ENCODE peak calls at places on chromosomes 1 and 21, in six cellular contexts. One of them, this sample, is unnamed.

GRCh38 chr1:3222042-3222692 is 153.2 kb downstream of the PRDM16 start:
- DNase-seq in H1: no peak
- DNase-seq in HepG2: peak
- DNase-seq in HCT116: no peak
- DNase-seq in NT2/D1: no peak
- DNase-seq in K562: no peak
- DNase-seq in this sample: no peak

GRCh38 chr1:30715216-30715615 is 8.2 kb downstream of the MATN1 start:
- DNase-seq in HCT116: no peak
- DNase-seq in HepG2: no peak
- DNase-seq in K562: no peak
- DNase-seq in NT2/D1: no peak
- DNase-seq in H1: no peak
- DNase-seq in this sample: no peak

GRCh38 chr1:56286956-56287355 is 292.4 kb downstream of the PLPP3 start:
- DNase-seq in HCT116: no peak
- DNase-seq in H1: no peak
- DNase-seq in HepG2: no peak
- DNase-seq in K562: no peak
- DNase-seq in NT2/D1: no peak
- DNase-seq in this sample: no peak

GRCh38 chr1:224492632-224493031 is 58.0 kb upstream of the WDR26 start:
- DNase-seq in K562: no peak
- DNase-seq in NT2/D1: no peak
- DNase-seq in H1: no peak
- DNase-seq in HepG2: no peak
- DNase-seq in HCT116: no peak
- DNase-seq in this sample: no peak

GRCh38 chr1:167757433-167758309 is 35.9 kb downstream of the MPZL1 start:
- DNase-seq in H1: no peak
- DNase-seq in HCT116: no peak
- DNase-seq in HepG2: no peak
- DNase-seq in K562: no peak
- DNase-seq in NT2/D1: no peak
- DNase-seq in this sample: no peak

GRCh38 chr1:27021347-27022031 is 8.8 kb upstream of the TENT5B start:
- DNase-seq in HepG2: no peak
- DNase-seq in NT2/D1: no peak
- DNase-seq in H1: no peak
- DNase-seq in K562: peak
- DNase-seq in HCT116: no peak
- DNase-seq in this sample: no peak

GRCh38 chr1:185804206-185804605 is 70.0 kb downstream of the HMCN1 start:
- DNase-seq in HCT116: no peak
- DNase-seq in HepG2: no peak
- DNase-seq in NT2/D1: no peak
- DNase-seq in K562: no peak
- DNase-seq in H1: no peak
- DNase-seq in this sample: no peak

GRCh38 chr1:38818706-38819439 is 40.7 kb downstream of the RRAGC start:
- DNase-seq in HCT116: no peak
- DNase-seq in HepG2: no peak
- DNase-seq in K562: no peak
- DNase-seq in H1: no peak
- DNase-seq in NT2/D1: no peak
- DNase-seq in this sample: no peak

GRCh38 chr1:37850352-37850955 is 8.9 kb downstream of the MTF1 start:
- DNase-seq in K562: no peak
- DNase-seq in HCT116: no peak
- DNase-seq in HepG2: no peak
- DNase-seq in H1: no peak
- DNase-seq in NT2/D1: no peak
- DNase-seq in this sample: no peak

DNA sequence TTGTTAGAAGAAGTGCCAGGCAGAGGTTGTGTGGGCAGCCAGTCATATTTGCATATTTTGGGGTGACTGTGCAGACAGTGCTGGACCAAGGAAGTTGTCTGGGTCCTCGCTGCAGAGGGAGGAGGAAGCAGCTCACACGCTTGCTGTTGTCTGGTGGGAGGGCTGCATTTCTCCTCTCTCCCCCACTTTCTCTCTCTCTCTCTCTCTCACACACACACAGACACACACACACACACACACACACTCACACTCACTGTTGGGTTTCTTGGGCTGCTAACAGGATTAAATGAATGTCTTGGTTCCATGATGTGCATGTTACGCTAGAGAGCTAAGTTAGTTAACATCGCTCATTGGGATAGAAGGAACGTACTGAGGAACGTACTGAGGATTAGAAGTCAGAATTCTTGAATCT is 72.9 kb downstream of the AGPAT3 start:
- DNase-seq in K562: no peak
- DNase-seq in HCT116: no peak
- DNase-seq in HepG2: no peak
- DNase-seq in H1: no peak
- DNase-seq in NT2/D1: no peak
- DNase-seq in this sample: peak
- TF ChIP-seq ZNF274 in K562: no peak
- TF ChIP-seq ZNF274 in HCT116: no peak
- TF ChIP-seq ZNF274 in HepG2: no peak
- TF ChIP-seq ZNF274 in H1: no peak
- TF ChIP-seq ZNF274 in NT2/D1: no peak
- TF ChIP-seq ZNF274 in this sample: no peak

DNA sequence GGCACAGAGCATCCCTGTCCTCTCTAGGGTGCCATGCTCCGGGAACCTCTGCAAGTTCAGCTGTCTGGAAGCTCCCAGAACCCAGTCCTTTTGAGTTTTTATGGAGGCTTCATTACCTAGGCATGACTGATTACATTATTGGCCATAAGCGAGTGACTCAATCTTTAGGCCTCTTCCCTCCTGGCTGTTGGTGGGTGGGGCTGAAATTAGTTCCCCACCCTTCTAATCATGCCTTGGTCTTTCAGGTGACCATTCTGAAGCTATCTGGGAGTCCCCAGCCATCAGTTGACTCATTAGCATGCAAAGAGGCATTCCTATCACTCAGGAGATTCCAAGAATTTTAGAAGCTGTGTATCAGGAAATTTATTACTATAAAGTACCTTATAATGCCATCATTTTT is 46.6 kb downstream of the WLS start:
- DNase-seq in HepG2: no peak
- DNase-seq in H1: no peak
- DNase-seq in HCT116: no peak
- DNase-seq in NT2/D1: no peak
- DNase-seq in K562: no peak
- DNase-seq in this sample: no peak
- TF ChIP-seq ZNF274 in HepG2: no peak
- TF ChIP-seq ZNF274 in H1: no peak
- TF ChIP-seq ZNF274 in HCT116: no peak
- TF ChIP-seq ZNF274 in NT2/D1: no peak
- TF ChIP-seq ZNF274 in K562: no peak
- TF ChIP-seq ZNF274 in this sample: no peak

GRCh38 chr1:77037990-77038389 is 170.7 kb downstream of the ST6GALNAC5 start:
- DNase-seq in K562: no peak
- DNase-seq in HepG2: no peak
- DNase-seq in HCT116: no peak
- DNase-seq in NT2/D1: no peak
- DNase-seq in H1: no peak
- DNase-seq in this sample: no peak

GRCh38 chr1:77039739-77040138 is 172.5 kb downstream of the ST6GALNAC5 start:
- DNase-seq in HCT116: peak
- DNase-seq in K562: no peak
- DNase-seq in H1: no peak
- DNase-seq in HepG2: no peak
- DNase-seq in NT2/D1: no peak
- DNase-seq in this sample: no peak

GRCh38 chr1:77040817-77041216 is 173.5 kb downstream of the ST6GALNAC5 start:
- DNase-seq in HCT116: no peak
- DNase-seq in H1: no peak
- DNase-seq in NT2/D1: no peak
- DNase-seq in K562: no peak
- DNase-seq in HepG2: no peak
- DNase-seq in this sample: no peak

GRCh38 chr1:77037038-77037437 is 169.8 kb downstream of the ST6GALNAC5 start:
- DNase-seq in K562: no peak
- DNase-seq in HepG2: no peak
- DNase-seq in HCT116: no peak
- DNase-seq in H1: no peak
- DNase-seq in NT2/D1: no peak
- DNase-seq in this sample: no peak

GRCh38 chr1:77036560-77036959 is 169.3 kb downstream of the ST6GALNAC5 start:
- DNase-seq in HCT116: no peak
- DNase-seq in NT2/D1: no peak
- DNase-seq in HepG2: no peak
- DNase-seq in H1: no peak
- DNase-seq in K562: peak
- DNase-seq in this sample: no peak
- TF ChIP-seq ZNF274 in HCT116: no peak
- TF ChIP-seq ZNF274 in NT2/D1: no peak
- TF ChIP-seq ZNF274 in HepG2: no peak
- TF ChIP-seq ZNF274 in H1: no peak
- TF ChIP-seq ZNF274 in K562: no peak
- TF ChIP-seq ZNF274 in this sample: no peak

GRCh38 chr1:10795305-10796021 is 983 bp downstream of the CASZ1 start:
- DNase-seq in NT2/D1: no peak
- DNase-seq in HCT116: no peak
- DNase-seq in H1: no peak
- DNase-seq in K562: no peak
- DNase-seq in HepG2: no peak
- DNase-seq in this sample: no peak

GRCh38 chr1:10796029-10796944 is at the start of gene CASZ1:
- DNase-seq in NT2/D1: peak
- DNase-seq in HCT116: peak
- DNase-seq in HepG2: peak
- DNase-seq in H1: peak
- DNase-seq in K562: peak
- DNase-seq in this sample: no peak

GRCh38 chr1:10791117-10791951 is 5.1 kb downstream of the CASZ1 start:
- DNase-seq in H1: no peak
- DNase-seq in HCT116: no peak
- DNase-seq in HepG2: no peak
- DNase-seq in K562: no peak
- DNase-seq in NT2/D1: no peak
- DNase-seq in this sample: no peak

GRCh38 chr1:10793129-10793651 is 3.3 kb downstream of the CASZ1 start:
- DNase-seq in H1: no peak
- DNase-seq in NT2/D1: no peak
- DNase-seq in HCT116: no peak
- DNase-seq in HepG2: no peak
- DNase-seq in K562: no peak
- DNase-seq in this sample: no peak

GRCh38 chr1:10794724-10795304 is 1.6 kb downstream of the CASZ1 start:
- DNase-seq in HepG2: no peak
- DNase-seq in H1: no peak
- DNase-seq in K562: no peak
- DNase-seq in HCT116: no peak
- DNase-seq in NT2/D1: no peak
- DNase-seq in this sample: no peak
- TF ChIP-seq ZNF274 in HepG2: no peak
- TF ChIP-seq ZNF274 in H1: no peak
- TF ChIP-seq ZNF274 in K562: no peak
- TF ChIP-seq ZNF274 in HCT116: no peak
- TF ChIP-seq ZNF274 in NT2/D1: no peak
- TF ChIP-seq ZNF274 in this sample: no peak

DNA sequence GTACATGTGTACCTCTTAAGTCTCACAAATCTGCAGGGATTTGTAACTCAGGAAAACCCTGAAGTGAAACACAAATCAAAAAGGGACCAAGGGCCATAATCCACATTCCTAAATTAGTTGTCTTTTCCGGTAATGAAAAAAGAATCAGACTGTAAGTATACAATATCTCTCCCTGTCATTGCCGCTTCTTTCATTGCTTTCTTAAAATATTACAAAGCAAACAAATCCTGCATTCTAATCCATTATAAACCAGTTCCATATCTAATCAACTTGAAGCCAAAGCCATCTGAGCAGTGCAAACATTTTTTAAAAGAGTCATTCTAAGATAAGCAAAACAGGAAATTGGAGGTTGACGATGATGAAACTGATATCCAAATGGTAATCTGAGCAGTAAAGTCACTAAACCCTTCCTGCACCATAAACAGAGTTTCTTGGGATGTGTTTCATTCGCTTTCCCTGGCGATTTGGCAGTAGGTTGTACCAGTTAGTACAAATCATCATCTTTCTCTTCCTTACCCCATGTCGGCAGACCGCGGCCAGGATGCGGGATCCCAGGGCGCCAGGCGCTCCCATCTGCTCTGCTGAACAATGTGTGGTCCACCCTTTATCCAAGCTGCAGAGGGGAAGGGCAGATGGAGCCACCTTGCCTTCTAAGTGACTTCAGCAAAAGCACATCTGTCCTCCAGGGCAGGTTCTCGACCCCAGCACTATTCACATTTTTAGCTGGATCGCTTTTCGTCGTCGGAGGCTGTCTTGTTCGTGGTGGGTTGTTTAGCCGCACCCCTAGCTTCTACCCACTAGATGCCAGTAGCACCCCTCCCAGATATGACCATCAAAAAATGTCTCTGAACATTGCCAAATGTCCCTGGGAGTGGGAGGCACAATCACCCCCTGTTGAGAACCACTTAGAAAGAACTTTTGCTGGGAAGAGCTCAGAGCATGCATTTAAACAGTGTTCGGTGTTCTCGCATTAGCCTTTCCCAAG is 58.4 kb upstream of the SIM2 start:
- DNase-seq in HepG2: no peak
- DNase-seq in H1: no peak
- DNase-seq in K562: no peak
- DNase-seq in NT2/D1: no peak
- DNase-seq in HCT116: no peak
- DNase-seq in this sample: no peak
- TF ChIP-seq ZNF274 in HepG2: no peak
- TF ChIP-seq ZNF274 in H1: no peak
- TF ChIP-seq ZNF274 in K562: no peak
- TF ChIP-seq ZNF274 in NT2/D1: no peak
- TF ChIP-seq ZNF274 in HCT116: no peak
- TF ChIP-seq ZNF274 in this sample: no peak